ENCODE peak calls at places on chromosomes 7 and 10, in four cellular contexts. D is sigmoid colon, Y is ovary, J is SK-N-SH. Q is an unnamed sample. For H3K4me1, the result is how much of the 10 kb centered on the place peaks cover.

GRCh38 chr7:140400381-140400780 is 2.1 kb upstream of the SLC37A3 start:
- DNase-seq in D (no peak), Y (no peak), J (no peak), Q (no peak)

GRCh38 chr7:5702876-5703571 is 78.4 kb downstream of the RNF216 start:
- DNase-seq in D (peak), Y (no peak), J (no peak), Q (no peak)

GRCh38 chr10:120557296-120557810 is 100.3 kb downstream of the PLPP4 start:
- DNase-seq in D (no peak), Y (no peak), J (no peak), Q (no peak)

GRCh38 chr7:78130443-78131200 is 332.0 kb downstream of the PHTF2 start:
- DNase-seq in D (no peak), Y (no peak), J (no peak), Q (no peak)

GRCh38 chr10:73413108-73413527 is 740 bp downstream of the ANXA7 start:
- DNase-seq in D (peak), Y (no peak), J (peak), Q (peak)

GRCh38 chr10:33240931-33241330 is 93.5 kb downstream of the NRP1 start:
- DNase-seq in D (no peak), Y (no peak), J (no peak), Q (no peak)

GRCh38 chr7:6221340-6222319 is 50.8 kb downstream of the CYTH3 start:
- DNase-seq in D (no peak), Y (no peak), J (no peak), Q (no peak)

GRCh38 chr10:96507044-96507443 is 6.7 kb downstream of the TLL2 start:
- DNase-seq in D (no peak), Y (no peak), J (no peak), Q (no peak)

GRCh38 chr7:130890176-130891020 is 156.4 kb upstream of the KLF14 start:
- DNase-seq in D (no peak), Y (no peak), J (no peak), Q (no peak)

GRCh38 chr10:102009801-102010425 is 46.1 kb downstream of the ARMH3 start:
- DNase-seq in D (peak), Y (peak), J (peak), Q (no peak)

GRCh38 chr10:83489161-83489560 is 650.1 kb upstream of the GHITM start:
- DNase-seq in D (no peak), Y (no peak), J (no peak), Q (no peak)

GRCh38 chr7:156185076-156185475 is 372.8 kb upstream of the SHH start:
- DNase-seq in D (no peak), Y (no peak), J (no peak), Q (no peak)

GRCh38 chr7:536231-536630 is 16.6 kb upstream of the PDGFA start:
- DNase-seq in D (no peak), Y (no peak), J (no peak), Q (no peak)

GRCh38 chr10:57807906-57808305 is 459.8 kb downstream of the IPMK start:
- DNase-seq in D (no peak), Y (no peak), J (no peak), Q (no peak)

GRCh38 chr10:82880776-82881175 is 1005.8 kb downstream of the NRG3 start:
- DNase-seq in D (no peak), Y (no peak), J (no peak), Q (no peak)

DNA sequence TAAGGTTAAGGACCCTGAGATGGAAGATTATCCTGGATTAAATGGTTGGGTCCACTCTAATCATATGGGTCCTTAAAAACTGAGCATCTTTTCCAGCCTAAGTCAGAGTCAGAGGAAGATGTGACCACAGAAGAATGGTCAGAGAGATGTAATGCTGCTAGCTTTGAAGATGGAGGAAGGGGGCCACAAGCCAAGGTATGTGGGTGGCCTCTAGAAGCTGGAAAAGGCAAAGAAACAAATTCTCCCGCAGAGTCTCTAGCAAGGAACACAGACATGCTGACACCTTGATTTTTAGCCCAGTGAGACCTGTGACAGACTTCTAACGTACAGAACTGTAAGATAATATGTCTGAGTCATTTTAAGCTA is 1.5 kb upstream of the EXOC6 start:
- DNase-seq in D (no peak), Y (no peak), J (no peak), Q (no peak)
- H3K4me3 ChIP-seq in D (no peak), Y (no peak), J (no peak), Q (no peak)

GRCh38 chr10:70212879-70213278 is 20.4 kb downstream of the PPA1 start:
- DNase-seq in D (no peak), Y (no peak), J (no peak), Q (no peak)

GRCh38 chr10:70206762-70207161 is 26.5 kb downstream of the PPA1 start:
- DNase-seq in D (no peak), Y (no peak), J (no peak), Q (no peak)

GRCh38 chr10:70212277-70212676 is 21.0 kb downstream of the PPA1 start:
- DNase-seq in D (no peak), Y (no peak), J (no peak), Q (no peak)
- H3K4me1 ChIP-seq in D (under half), Y (under half), J (under half), Q (under half)

DNA sequence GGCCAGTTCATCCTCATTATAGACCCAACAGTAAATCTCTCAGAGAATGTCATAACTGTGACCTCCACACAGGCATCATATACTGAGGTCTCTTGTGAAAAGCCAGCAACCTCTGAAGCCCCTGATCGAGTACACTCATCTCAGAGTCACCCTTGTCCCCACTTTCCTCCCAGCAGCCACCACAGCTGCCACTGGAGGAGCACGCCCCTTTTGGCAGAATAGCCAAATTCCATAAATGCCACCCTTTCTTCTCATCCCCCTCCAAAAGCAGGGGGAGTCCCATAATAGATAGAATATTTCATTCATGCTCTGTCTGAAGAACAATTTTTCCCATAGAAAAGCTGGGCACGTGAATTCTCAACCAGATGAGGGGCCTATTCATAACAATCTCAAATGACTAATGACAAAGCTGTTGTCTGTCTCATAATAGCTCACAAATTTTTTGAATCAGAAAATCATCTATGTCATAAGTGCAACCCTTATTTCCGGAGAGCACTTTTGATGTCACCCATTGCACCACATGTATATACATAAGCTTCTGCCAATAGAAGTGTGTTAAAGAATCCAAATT is 47.4 kb downstream of the SGMS1 start:
- DNase-seq in D (no peak), Y (no peak), J (no peak), Q (no peak)
- TF ChIP-seq EP300 in D (no peak), Y (no peak), J (no peak), Q (no peak)

GRCh38 chr7:13979671-13980438 is 9.6 kb downstream of the ETV1 start:
- DNase-seq in D (no peak), Y (no peak), J (no peak), Q (no peak)
- H3K4me3 ChIP-seq in D (no peak), Y (no peak), J (no peak), Q (no peak)

DNA sequence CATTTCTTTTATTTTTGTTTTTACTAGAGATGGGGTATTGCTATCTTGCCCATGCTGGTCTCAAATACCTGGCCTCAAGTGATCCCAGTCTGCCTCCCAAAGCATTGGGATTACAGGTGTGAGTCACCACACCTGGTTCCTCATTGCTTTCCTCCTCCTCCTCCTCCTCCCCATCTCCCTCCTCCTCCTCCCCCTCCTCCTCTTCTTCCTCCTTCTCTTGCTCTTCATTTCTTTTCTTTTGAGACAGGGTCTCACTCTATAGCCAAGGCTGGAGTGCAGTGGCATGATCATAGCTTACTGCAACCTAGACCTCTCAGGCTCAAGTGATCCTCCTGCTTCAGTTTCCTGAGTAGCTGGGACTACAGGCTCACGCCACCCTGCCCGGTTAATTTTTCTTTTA is 22.2 kb downstream of the LRRC20 start:
- DNase-seq in D (no peak), Y (no peak), J (no peak), Q (no peak)
- H3K4me1 ChIP-seq in D (under half), Y (under half), J (under half), Q (under half)

DNA sequence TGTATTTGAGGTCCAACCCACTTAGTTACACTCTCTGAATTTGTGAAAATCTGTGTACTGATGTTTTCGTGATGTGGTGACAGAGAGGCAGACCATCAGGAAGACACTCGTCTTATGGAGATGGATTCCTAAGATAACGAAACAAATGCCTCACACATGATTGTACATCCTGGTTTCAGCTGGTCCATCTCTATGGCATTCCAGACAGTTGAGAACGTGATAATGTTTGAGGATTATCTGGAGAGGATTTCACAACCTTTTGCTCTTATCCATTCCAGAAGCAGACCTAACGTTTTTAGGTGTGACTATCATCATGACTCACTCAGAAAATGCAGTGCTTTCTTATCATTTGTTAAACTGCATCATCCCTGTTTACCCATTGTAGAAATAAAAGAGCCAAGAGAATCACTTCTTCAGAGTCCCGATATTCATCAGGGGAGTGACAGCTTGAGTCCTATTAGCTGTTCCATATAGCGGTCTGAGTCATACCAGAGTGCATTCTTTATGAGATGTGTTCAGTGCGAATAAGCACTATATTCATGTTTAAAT is 74.5 kb downstream of the BMPER start:
- DNase-seq in D (no peak), Y (no peak), J (no peak), Q (no peak)
- TF ChIP-seq EP300 in D (no peak), Y (no peak), J (peak), Q (no peak)

DNA sequence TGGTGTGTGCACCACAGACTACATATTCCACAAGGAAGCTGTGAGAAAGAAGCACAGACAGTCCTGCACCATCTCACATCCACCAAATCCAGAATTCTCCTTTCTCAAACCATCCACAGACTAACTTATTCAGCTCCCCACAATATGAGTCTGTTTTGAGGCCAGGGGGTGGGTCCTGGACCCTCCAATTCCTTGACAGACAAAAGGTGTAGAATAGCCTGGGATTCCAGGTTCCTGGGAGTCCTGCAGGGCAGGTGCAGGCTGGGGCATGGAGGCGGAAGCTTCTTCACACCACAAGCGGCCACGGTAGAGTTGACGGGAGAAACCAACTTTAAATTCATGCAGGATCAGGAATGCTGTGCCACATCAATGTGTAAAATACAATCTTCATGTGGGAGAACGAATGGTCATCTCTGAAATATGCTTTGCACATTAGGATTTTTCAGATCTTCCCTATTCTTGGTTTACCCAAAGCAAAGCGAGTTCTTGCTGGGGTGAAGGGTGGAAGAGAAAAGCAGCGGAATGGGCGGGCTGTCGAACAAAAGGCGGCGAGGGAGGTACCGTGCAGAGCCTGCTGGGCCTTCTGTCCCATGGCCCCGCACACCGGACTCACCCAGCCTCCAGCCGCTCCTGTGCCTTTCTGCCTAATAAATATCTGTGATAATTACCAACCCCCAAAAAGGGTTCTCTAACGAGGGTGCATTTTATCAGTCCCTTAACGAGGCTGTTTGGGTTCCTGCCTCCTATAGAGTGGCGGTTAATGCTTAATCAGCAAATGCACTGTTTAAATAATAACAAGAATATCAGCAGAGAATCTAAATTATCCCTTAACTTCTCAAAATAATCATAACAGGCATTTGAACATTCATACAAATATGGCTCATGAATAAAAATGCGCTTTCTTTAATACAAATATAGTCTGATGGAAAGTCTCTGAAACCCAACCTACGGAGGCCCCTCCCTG is 514.0 kb downstream of the DNAJB6 start:
- DNase-seq in D (no peak), Y (no peak), J (no peak), Q (no peak)
- H3K4me3 ChIP-seq in D (no peak), Y (no peak), J (no peak), Q (no peak)

GRCh38 chr10:69498711-69499471 is 47.6 kb downstream of the TSPAN15 start:
- DNase-seq in D (peak), Y (no peak), J (no peak), Q (no peak)
- H3K4me1 ChIP-seq in D (half or more), Y (under half), J (under half), Q (under half)

DNA sequence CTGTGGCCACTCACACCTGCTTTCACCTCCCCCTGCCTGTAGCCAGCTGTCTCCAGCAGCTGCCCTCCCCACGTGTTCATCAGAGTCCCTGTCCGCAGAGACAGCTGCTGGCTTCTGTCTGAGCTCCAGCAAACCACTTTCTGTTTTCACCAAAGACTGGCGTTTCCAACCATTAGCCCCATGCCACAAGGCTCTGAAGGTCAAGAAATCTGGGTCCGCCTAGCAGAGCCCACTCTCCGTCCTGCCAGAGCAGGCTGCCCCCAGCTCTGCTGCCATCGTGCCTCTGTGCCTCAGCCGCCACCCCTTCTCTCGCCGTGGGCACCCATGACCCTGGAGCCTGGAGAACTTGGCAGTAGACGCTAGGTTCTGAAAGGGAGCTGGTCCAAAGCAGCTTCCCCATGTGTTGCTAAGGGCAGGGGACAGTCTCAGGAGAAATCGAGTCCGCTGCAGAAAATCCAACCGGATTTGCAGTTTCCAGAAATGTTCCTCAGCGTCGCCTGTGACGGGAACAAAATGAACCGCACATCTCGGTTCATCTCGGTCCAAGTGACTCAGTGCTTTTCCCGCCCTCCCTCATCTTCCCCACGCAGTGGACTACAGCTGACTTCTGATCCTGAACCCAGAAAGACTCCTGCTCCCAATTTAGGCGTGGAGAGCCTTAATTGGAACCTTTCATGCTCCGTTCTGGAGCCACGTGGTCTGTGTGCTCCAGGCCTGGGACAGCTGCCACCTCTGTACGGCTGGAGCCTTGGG is 28.0 kb downstream of the TMEM120A start:
- DNase-seq in D (peak), Y (peak), J (peak), Q (no peak)
- TF ChIP-seq EP300 in D (peak), Y (peak), J (peak), Q (peak)

Q was measured in upper lobe of left lung.